ENCODE peak calls at places on chromosomes 6 and 20, in six cellular contexts. One of them, this sample, is unnamed. For H3K27me3, the result is how much of the 10 kb centered on the place peaks cover.

GRCh38 chr20:19814241-19814640 is 56.2 kb downstream of the RIN2 start:
- DNase-seq in CD8-positive, alpha-beta T cell: no peak
- DNase-seq in psoas muscle: no peak
- DNase-seq in testis: no peak
- DNase-seq in lower lobe of right lung: no peak
- DNase-seq in GM12878: no peak
- DNase-seq in this sample: no peak

GRCh38 chr6:111417181-111417585 is 65.8 kb downstream of the REV3L start:
- DNase-seq in GM12878: no peak
- DNase-seq in testis: peak
- DNase-seq in lower lobe of right lung: no peak
- DNase-seq in psoas muscle: no peak
- DNase-seq in CD8-positive, alpha-beta T cell: no peak
- DNase-seq in this sample: no peak

GRCh38 chr6:45617441-45617840 is 239.7 kb upstream of the SUPT3H start:
- DNase-seq in GM12878: no peak
- DNase-seq in lower lobe of right lung: no peak
- DNase-seq in psoas muscle: no peak
- DNase-seq in CD8-positive, alpha-beta T cell: no peak
- DNase-seq in testis: no peak
- DNase-seq in this sample: no peak

GRCh38 chr6:143064996-143065683 is 4.5 kb downstream of the AIG1 start:
- DNase-seq in psoas muscle: no peak
- DNase-seq in lower lobe of right lung: no peak
- DNase-seq in GM12878: no peak
- DNase-seq in testis: no peak
- DNase-seq in CD8-positive, alpha-beta T cell: no peak
- DNase-seq in this sample: no peak

GRCh38 chr6:15274696-15275387 is 29.0 kb downstream of the JARID2 start:
- DNase-seq in lower lobe of right lung: no peak
- DNase-seq in psoas muscle: no peak
- DNase-seq in testis: no peak
- DNase-seq in GM12878: no peak
- DNase-seq in CD8-positive, alpha-beta T cell: no peak
- DNase-seq in this sample: no peak

GRCh38 chr6:91082311-91082803 is 495.5 kb upstream of the MAP3K7 start:
- DNase-seq in CD8-positive, alpha-beta T cell: no peak
- DNase-seq in psoas muscle: no peak
- DNase-seq in testis: peak
- DNase-seq in GM12878: no peak
- DNase-seq in lower lobe of right lung: no peak
- DNase-seq in this sample: no peak

GRCh38 chr6:119938752-119939151 is 589.2 kb upstream of the MAN1A1 start:
- DNase-seq in lower lobe of right lung: no peak
- DNase-seq in GM12878: no peak
- DNase-seq in CD8-positive, alpha-beta T cell: no peak
- DNase-seq in psoas muscle: no peak
- DNase-seq in testis: no peak
- DNase-seq in this sample: no peak

GRCh38 chr6:29502597-29502996 is 14.8 kb upstream of the MAS1L start:
- DNase-seq in lower lobe of right lung: no peak
- DNase-seq in psoas muscle: no peak
- DNase-seq in GM12878: no peak
- DNase-seq in CD8-positive, alpha-beta T cell: no peak
- DNase-seq in testis: no peak
- DNase-seq in this sample: no peak

GRCh38 chr6:73182021-73182607 is 43.2 kb downstream of the KHDC1L start:
- DNase-seq in testis: no peak
- DNase-seq in lower lobe of right lung: no peak
- DNase-seq in psoas muscle: no peak
- DNase-seq in CD8-positive, alpha-beta T cell: no peak
- DNase-seq in GM12878: no peak
- DNase-seq in this sample: no peak

GRCh38 chr20:13638162-13638495 is 603 bp downstream of the TASP1 start:
- DNase-seq in CD8-positive, alpha-beta T cell: no peak
- DNase-seq in psoas muscle: no peak
- DNase-seq in lower lobe of right lung: no peak
- DNase-seq in GM12878: no peak
- DNase-seq in testis: no peak
- DNase-seq in this sample: no peak

GRCh38 chr20:59891581-59891980 is 41.9 kb downstream of the SYCP2 start:
- DNase-seq in psoas muscle: no peak
- DNase-seq in CD8-positive, alpha-beta T cell: no peak
- DNase-seq in GM12878: no peak
- DNase-seq in lower lobe of right lung: no peak
- DNase-seq in testis: no peak
- DNase-seq in this sample: no peak

GRCh38 chr6:7087491-7087979 is 20.2 kb upstream of the RREB1 start:
- DNase-seq in GM12878: peak
- DNase-seq in psoas muscle: no peak
- DNase-seq in lower lobe of right lung: no peak
- DNase-seq in testis: no peak
- DNase-seq in CD8-positive, alpha-beta T cell: no peak
- DNase-seq in this sample: peak
- H3K27me3 ChIP-seq in GM12878: under half
- H3K27me3 ChIP-seq in psoas muscle: under half
- H3K27me3 ChIP-seq in lower lobe of right lung: under half
- H3K27me3 ChIP-seq in testis: under half
- H3K27me3 ChIP-seq in CD8-positive, alpha-beta T cell: under half
- H3K27me3 ChIP-seq in this sample: under half

GRCh38 chr6:98041921-98042320 is 758.9 kb upstream of the MMS22L start:
- DNase-seq in CD8-positive, alpha-beta T cell: no peak
- DNase-seq in testis: no peak
- DNase-seq in lower lobe of right lung: no peak
- DNase-seq in psoas muscle: no peak
- DNase-seq in GM12878: no peak
- DNase-seq in this sample: no peak
- H3K4me3 ChIP-seq in CD8-positive, alpha-beta T cell: no peak
- H3K4me3 ChIP-seq in testis: no peak
- H3K4me3 ChIP-seq in lower lobe of right lung: no peak
- H3K4me3 ChIP-seq in psoas muscle: no peak
- H3K4me3 ChIP-seq in GM12878: no peak
- H3K4me3 ChIP-seq in this sample: no peak

GRCh38 chr20:10132391-10132790 is 86.2 kb upstream of the SNAP25 start:
- DNase-seq in lower lobe of right lung: no peak
- DNase-seq in testis: no peak
- DNase-seq in GM12878: no peak
- DNase-seq in psoas muscle: no peak
- DNase-seq in CD8-positive, alpha-beta T cell: no peak
- DNase-seq in this sample: no peak

GRCh38 chr20:10133532-10133931 is 85.1 kb upstream of the SNAP25 start:
- DNase-seq in lower lobe of right lung: no peak
- DNase-seq in CD8-positive, alpha-beta T cell: no peak
- DNase-seq in psoas muscle: no peak
- DNase-seq in GM12878: no peak
- DNase-seq in testis: no peak
- DNase-seq in this sample: no peak

GRCh38 chr20:10129749-10130148 is 88.9 kb upstream of the SNAP25 start:
- DNase-seq in CD8-positive, alpha-beta T cell: no peak
- DNase-seq in testis: no peak
- DNase-seq in psoas muscle: no peak
- DNase-seq in lower lobe of right lung: no peak
- DNase-seq in GM12878: no peak
- DNase-seq in this sample: no peak

GRCh38 chr20:10134176-10134575 is 84.5 kb upstream of the SNAP25 start:
- DNase-seq in CD8-positive, alpha-beta T cell: no peak
- DNase-seq in lower lobe of right lung: no peak
- DNase-seq in testis: no peak
- DNase-seq in psoas muscle: no peak
- DNase-seq in GM12878: no peak
- DNase-seq in this sample: no peak

GRCh38 chr20:10131612-10132345 is 86.9 kb upstream of the SNAP25 start:
- DNase-seq in psoas muscle: no peak
- DNase-seq in CD8-positive, alpha-beta T cell: no peak
- DNase-seq in GM12878: no peak
- DNase-seq in testis: peak
- DNase-seq in lower lobe of right lung: no peak
- DNase-seq in this sample: no peak
- TF ChIP-seq CTCF in psoas muscle: no peak
- TF ChIP-seq CTCF in CD8-positive, alpha-beta T cell: no peak
- TF ChIP-seq CTCF in GM12878: no peak
- TF ChIP-seq CTCF in testis: no peak
- TF ChIP-seq CTCF in lower lobe of right lung: no peak
- TF ChIP-seq CTCF in this sample: no peak

DNA sequence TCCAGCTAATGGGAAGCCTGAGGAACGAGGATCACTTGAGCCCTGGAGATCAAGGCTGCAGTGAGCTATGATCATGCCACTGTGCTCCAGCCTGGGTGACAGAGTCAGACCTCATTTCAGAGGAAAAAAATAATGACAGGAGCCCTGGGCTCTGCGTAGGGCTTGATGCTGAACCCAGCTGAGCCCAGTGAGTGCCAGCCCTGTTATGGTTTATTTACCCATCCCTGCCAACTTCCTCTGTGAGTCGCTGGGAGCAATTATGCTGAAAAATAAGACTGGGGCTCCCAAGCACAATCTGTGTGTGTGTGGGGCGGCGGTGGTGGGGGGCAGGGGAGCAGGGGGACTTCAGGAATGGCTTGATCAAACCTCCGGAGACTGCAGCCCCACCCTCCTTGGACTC is 75.9 kb upstream of the PMEPA1 start:
- DNase-seq in GM12878: no peak
- DNase-seq in lower lobe of right lung: no peak
- DNase-seq in testis: no peak
- DNase-seq in CD8-positive, alpha-beta T cell: no peak
- DNase-seq in psoas muscle: no peak
- DNase-seq in this sample: no peak
- H3K27me3 ChIP-seq in GM12878: under half
- H3K27me3 ChIP-seq in lower lobe of right lung: under half
- H3K27me3 ChIP-seq in testis: under half
- H3K27me3 ChIP-seq in CD8-positive, alpha-beta T cell: under half
- H3K27me3 ChIP-seq in psoas muscle: under half
- H3K27me3 ChIP-seq in this sample: under half

DNA sequence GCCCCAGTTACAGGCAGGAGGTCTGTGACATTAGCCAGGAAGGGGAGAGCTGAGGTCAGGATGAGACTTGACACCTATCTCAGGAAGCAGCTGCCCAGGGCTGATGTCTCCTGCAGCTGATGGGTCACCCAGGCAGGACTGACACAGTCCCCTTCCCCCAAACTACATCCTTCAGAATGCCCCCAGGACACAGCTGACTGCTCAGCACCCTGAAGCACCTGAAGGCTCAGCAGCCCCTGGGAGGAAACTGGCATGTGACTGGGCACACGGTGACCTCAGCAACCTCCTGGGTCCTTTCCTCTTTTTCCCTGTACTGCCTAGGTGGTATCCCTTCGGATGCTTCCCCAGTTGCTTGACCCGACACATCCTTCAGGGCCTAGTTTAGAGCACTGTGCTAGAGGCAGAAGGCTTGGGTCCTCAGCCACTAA is 1.9 kb downstream of the SDC4 start:
- DNase-seq in lower lobe of right lung: no peak
- DNase-seq in psoas muscle: peak
- DNase-seq in CD8-positive, alpha-beta T cell: no peak
- DNase-seq in GM12878: no peak
- DNase-seq in testis: no peak
- DNase-seq in this sample: no peak
- H3K4me3 ChIP-seq in lower lobe of right lung: peak
- H3K4me3 ChIP-seq in psoas muscle: peak
- H3K4me3 ChIP-seq in CD8-positive, alpha-beta T cell: no peak
- H3K4me3 ChIP-seq in GM12878: no peak
- H3K4me3 ChIP-seq in testis: no peak
- H3K4me3 ChIP-seq in this sample: no peak